ENCODE peak calls at places on chromosomes 3 and 15, in four cellular contexts. D, W, I and C are unnamed samples.

GRCh38 chr3:177451940-177452484 is 254.7 kb upstream of the TBL1XR1 start:
- DNase-seq in D (no peak), W (peak; percentile 41), I (no peak), C (no peak)

GRCh38 chr3:157282261-157283191 is 122.6 kb upstream of the CCNL1 start:
- DNase-seq in D (no peak), W (no peak), I (no peak), C (no peak)

GRCh38 chr3:10432156-10432845 is 73.1 kb downstream of the ATP2B2 start:
- DNase-seq in D (no peak), W (no peak), I (no peak), C (no peak)

GRCh38 chr3:8596706-8597514 is 47.7 kb downstream of the SSUH2 start:
- DNase-seq in D (no peak), W (no peak), I (no peak), C (no peak)

GRCh38 chr15:64017082-64017588 is 29.1 kb downstream of the DAPK2 start:
- DNase-seq in D (no peak), W (peak; percentile 58), I (no peak), C (no peak)

GRCh38 chr3:141228385-141228784 is 3.2 kb upstream of the PXYLP1 start:
- DNase-seq in D (no peak), W (peak; percentile 44), I (no peak), C (no peak)

GRCh38 chr3:71450985-71451560 is 132.5 kb downstream of the FOXP1 start:
- DNase-seq in D (no peak), W (no peak), I (no peak), C (no peak)

GRCh38 chr3:16363636-16364035 is 98.6 kb downstream of the OXNAD1 start:
- DNase-seq in D (no peak), W (no peak), I (no peak), C (no peak)

GRCh38 chr3:61299343-61299742 is 48.1 kb upstream of the FHIT start:
- DNase-seq in D (no peak), W (peak; percentile 24), I (no peak), C (no peak)

GRCh38 chr3:114418107-114418506 is 124.3 kb downstream of the TIGIT start:
- DNase-seq in D (no peak), W (no peak), I (no peak), C (no peak)

GRCh38 chr15:31399544-31400171 is 73.0 kb downstream of the KLF13 start:
- DNase-seq in D (no peak), W (no peak), I (no peak), C (no peak)

GRCh38 chr15:60414016-60414682 is 16.4 kb upstream of the ANXA2 start:
- DNase-seq in D (no peak), W (no peak), I (no peak), C (no peak)

GRCh38 chr3:79361748-79362378 is 405.9 kb downstream of the ROBO1 start:
- DNase-seq in D (peak; percentile 26), W (peak; percentile 31), I (no peak), C (peak; percentile 8)

GRCh38 chr15:95325763-95326688 is 1004.5 kb upstream of the NR2F2 start:
- DNase-seq in D (peak; percentile 22), W (no peak), I (no peak), C (no peak)

GRCh38 chr3:22491326-22491725 is 711.8 kb upstream of the UBE2E2 start:
- DNase-seq in D (no peak), W (no peak), I (no peak), C (no peak)

GRCh38 chr3:183455064-183455463 is 26.6 kb upstream of the MCF2L2 start:
- DNase-seq in D (no peak), W (peak; percentile 30), I (no peak), C (no peak)

GRCh38 chr15:64651573-64652260 is 123.7 kb downstream of the RBPMS2 start:
- DNase-seq in D (no peak), W (peak; percentile 85), I (peak; percentile 82), C (no peak)

GRCh38 chr3:98021821-98022220 is 13.3 kb downstream of the GABRR3 start:
- DNase-seq in D (no peak), W (no peak), I (no peak), C (no peak)

GRCh38 chr3:131895766-131896165 is 139.0 kb downstream of the CPNE4 start:
- DNase-seq in D (no peak), W (no peak), I (no peak), C (no peak)

GRCh38 chr3:158313344-158313927 is 203.5 kb downstream of the RSRC1 start:
- DNase-seq in D (peak; percentile 21), W (peak; percentile 31), I (no peak), C (peak; percentile 12)

GRCh38 chr15:92142242-92143232 is 251.1 kb upstream of the ST8SIA2 start:
- DNase-seq in D (no peak), W (no peak), I (no peak), C (no peak)

GRCh38 chr3:15766406-15766805 is 31.4 kb downstream of the ANKRD28 start:
- DNase-seq in D (no peak), W (no peak), I (no peak), C (no peak)

GRCh38 chr15:85757939-85758654 is 36.6 kb downstream of the KLHL25 start:
- DNase-seq in D (no peak), W (no peak), I (no peak), C (no peak)

GRCh38 chr3:102177075-102177755 is 257.6 kb upstream of the ZPLD1 start:
- DNase-seq in D (no peak), W (no peak), I (no peak), C (no peak)

GRCh38 chr15:65595960-65596359 is 15.0 kb downstream of the INTS14 start:
- DNase-seq in D (no peak), W (peak; percentile 67), I (no peak), C (peak; percentile 43)

GRCh38 chr15:39403674-39404117 is 177.2 kb upstream of the THBS1 start:
- DNase-seq in D (peak; percentile 17), W (peak; percentile 44), I (no peak), C (no peak)
- TF ChIP-seq FOXK2 in D (no peak), W (no peak), I (no peak), C (no peak)

DNA sequence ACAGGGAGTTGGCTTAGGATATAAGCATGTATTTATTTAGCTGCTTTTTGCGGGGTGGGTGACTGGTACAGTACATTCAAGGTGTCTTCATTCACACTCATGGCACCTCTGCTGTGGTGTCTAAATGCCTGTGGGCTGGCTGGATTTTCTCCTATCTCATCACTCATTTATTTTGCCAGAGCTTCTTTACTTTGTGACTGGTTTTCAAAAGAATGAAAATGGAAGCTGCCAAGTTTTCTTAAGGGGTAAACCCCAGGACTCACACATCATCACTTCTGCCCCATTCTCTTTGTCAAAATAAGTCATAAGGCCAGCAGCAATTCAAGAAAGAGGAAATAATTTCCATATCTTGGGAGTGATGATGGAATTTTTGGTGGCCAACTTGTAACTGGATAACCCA is 493.4 kb upstream of the ALCAM start:
- DNase-seq in D (no peak), W (no peak), I (no peak), C (no peak)
- TF ChIP-seq FOXK2 in D (no peak), W (no peak), I (no peak), C (no peak)

GRCh38 chr3:57755368-57756021 is 614 bp upstream of the SLMAP start:
- DNase-seq in D (peak; percentile 59), W (peak; percentile 45), I (no peak), C (peak; percentile 53)
- TF ChIP-seq FOXK2 in D (no peak), W (no peak), I (no peak), C (no peak)

DNA sequence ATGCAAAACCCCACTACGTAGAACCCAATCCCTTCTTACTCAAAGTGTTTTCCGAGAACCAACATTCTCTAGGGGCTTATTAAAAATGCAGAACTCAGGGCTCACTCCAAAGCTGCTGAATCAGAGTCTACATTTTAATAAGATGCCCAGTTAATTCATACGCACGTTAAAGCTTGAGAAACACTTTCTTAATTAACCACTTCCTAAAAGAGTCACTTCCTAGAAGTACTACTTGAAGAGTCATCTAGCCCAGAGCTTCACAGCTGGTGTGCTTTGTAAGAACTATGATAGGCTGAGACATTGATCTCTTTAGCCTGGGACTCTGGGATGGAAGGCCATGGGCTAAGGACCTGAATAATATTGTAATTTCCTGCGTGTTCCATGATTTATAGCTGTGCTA is 9.0 kb downstream of the COL6A5 start:
- DNase-seq in D (no peak), W (no peak), I (no peak), C (peak; percentile 54)
- TF ChIP-seq FOXK2 in D (no peak), W (no peak), I (no peak), C (no peak)

DNA sequence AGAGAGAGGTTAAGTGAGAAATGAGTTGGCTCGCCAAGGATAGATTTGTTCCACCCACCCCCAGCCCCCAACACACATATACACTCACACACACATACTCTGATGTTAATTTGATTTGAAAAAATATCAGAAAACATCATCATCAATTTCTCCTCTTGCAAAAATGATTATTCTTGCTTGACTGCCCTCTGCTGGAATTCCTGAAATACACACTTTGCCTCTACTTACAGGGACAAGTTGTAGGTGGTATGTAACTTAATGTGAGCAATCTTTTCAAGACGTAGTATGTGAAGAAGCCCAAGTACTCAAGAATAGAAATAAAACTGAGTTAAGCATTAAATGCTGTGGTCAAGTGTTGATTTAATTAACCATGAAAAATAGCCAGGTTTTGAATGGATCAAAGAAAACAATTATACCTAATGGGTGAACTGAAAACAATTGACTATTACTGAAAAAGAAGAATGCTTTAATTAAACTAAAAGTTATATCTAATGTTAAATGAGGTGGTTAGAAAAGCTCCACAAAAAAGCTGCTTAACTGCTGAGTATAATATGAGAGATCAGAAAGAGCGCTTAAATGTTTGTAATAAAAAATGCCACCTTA is 46.6 kb upstream of the MDFIC2 start:
- DNase-seq in D (peak; percentile 16), W (peak; percentile 2), I (no peak), C (peak; percentile 4)
- TF ChIP-seq FOXK2 in D (no peak), W (no peak), I (no peak), C (no peak)

GRCh38 chr3:104102386-104102785 is 1264.3 kb upstream of the ALCAM start:
- DNase-seq in D (peak; percentile 26), W (peak; percentile 29), I (peak; percentile 23), C (no peak)
- TF ChIP-seq FOXK2 in D (peak; percentile 36), W (no peak), I (no peak), C (no peak)

DNA sequence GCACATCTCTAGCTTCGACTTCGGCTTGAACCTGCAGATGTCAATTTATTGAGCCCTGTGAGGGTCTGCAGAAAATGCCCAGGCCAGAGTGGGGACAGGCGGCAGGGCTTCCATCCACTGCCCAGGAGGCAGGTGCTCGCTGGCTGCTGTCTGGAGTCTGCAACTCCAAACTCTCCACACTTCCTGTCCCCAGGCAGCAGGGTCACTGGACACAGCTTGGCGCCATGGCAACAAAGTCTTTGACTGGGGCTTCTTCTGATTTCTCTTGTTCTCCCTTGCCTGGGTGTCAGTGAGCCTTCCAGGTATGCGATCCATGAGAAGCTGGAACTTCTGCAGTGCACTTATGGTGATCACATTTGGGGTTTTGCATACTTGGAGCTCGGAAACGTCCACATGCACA is 33.5 kb downstream of the SV2B start:
- DNase-seq in D (no peak), W (no peak), I (no peak), C (no peak)
- TF ChIP-seq FOXK2 in D (no peak), W (no peak), I (no peak), C (no peak)

GRCh38 chr15:71335591-71335990 is 220.3 kb downstream of the THSD4 start:
- DNase-seq in D (no peak), W (no peak), I (no peak), C (no peak)
- TF ChIP-seq FOXK2 in D (no peak), W (no peak), I (no peak), C (no peak)